ENCODE peak calls at places on chromosomes 12 and 14, in four cellular contexts. One of them, this sample, is unnamed. For H3K4me1, the result is how much of the 10 kb centered on the place peaks cover.

GRCh38 chr12:120490833-120491512 is 4.9 kb upstream of the DYNLL1 start:
- DNase-seq in IMR-90: no peak
- DNase-seq in GM23248: no peak
- DNase-seq in lower lobe of right lung: no peak
- DNase-seq in this sample: no peak

GRCh38 chr12:56716933-56717880 is 7.9 kb downstream of the NACA start:
- DNase-seq in IMR-90: no peak
- DNase-seq in GM23248: no peak
- DNase-seq in lower lobe of right lung: no peak
- DNase-seq in this sample: no peak

GRCh38 chr12:4144676-4145075 is 128.9 kb upstream of the CCND2 start:
- DNase-seq in IMR-90: no peak
- DNase-seq in GM23248: no peak
- DNase-seq in lower lobe of right lung: no peak
- DNase-seq in this sample: no peak

GRCh38 chr12:6193853-6194815 is 6.1 kb upstream of the CD9 start:
- DNase-seq in IMR-90: peak
- DNase-seq in GM23248: no peak
- DNase-seq in lower lobe of right lung: peak
- DNase-seq in this sample: no peak

GRCh38 chr14:93430889-93431670 is at the start of gene UNC79:
- DNase-seq in IMR-90: no peak
- DNase-seq in GM23248: peak
- DNase-seq in lower lobe of right lung: no peak
- DNase-seq in this sample: peak

GRCh38 chr12:96368233-96368632 is 32.0 kb downstream of the CDK17 start:
- DNase-seq in IMR-90: no peak
- DNase-seq in GM23248: peak
- DNase-seq in lower lobe of right lung: no peak
- DNase-seq in this sample: no peak

GRCh38 chr12:7319934-7320333 is 16.1 kb downstream of the ACSM4 start:
- DNase-seq in IMR-90: no peak
- DNase-seq in GM23248: peak
- DNase-seq in lower lobe of right lung: no peak
- DNase-seq in this sample: no peak

GRCh38 chr14:36646664-36647416 is 14.8 kb upstream of the PAX9 start:
- DNase-seq in IMR-90: no peak
- DNase-seq in GM23248: peak
- DNase-seq in lower lobe of right lung: no peak
- DNase-seq in this sample: no peak

GRCh38 chr12:45446013-45446412 is 230.1 kb downstream of the ANO6 start:
- DNase-seq in IMR-90: no peak
- DNase-seq in GM23248: no peak
- DNase-seq in lower lobe of right lung: no peak
- DNase-seq in this sample: no peak

DNA sequence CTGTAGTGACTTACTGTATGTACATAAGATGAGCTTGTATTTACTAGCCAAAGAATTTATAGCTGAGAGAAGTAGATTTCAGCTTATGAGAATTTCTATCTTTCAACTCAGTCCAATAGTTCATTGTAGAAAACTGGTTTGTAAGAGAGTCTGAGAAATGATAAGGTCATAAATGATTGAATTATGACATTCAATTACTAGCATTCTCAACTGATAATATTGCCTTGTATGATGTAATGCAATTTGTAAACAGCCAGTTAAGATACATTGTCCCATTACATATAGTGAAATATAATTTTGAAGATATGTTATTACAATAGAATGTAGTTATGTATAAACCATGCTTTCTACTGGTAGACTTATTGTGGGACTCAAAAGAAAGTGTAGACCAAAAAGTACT is 42.5 kb upstream of the STRAP start:
- DNase-seq in IMR-90: no peak
- DNase-seq in GM23248: no peak
- DNase-seq in lower lobe of right lung: no peak
- DNase-seq in this sample: no peak
- H3K4me3 ChIP-seq in IMR-90: no peak
- H3K4me3 ChIP-seq in GM23248: no peak
- H3K4me3 ChIP-seq in lower lobe of right lung: no peak
- H3K4me3 ChIP-seq in this sample: no peak

GRCh38 chr14:89429206-89430091 is 12.4 kb upstream of the FOXN3 start:
- DNase-seq in IMR-90: peak
- DNase-seq in GM23248: peak
- DNase-seq in lower lobe of right lung: no peak
- DNase-seq in this sample: peak
- H3K4me1 ChIP-seq in IMR-90: under half
- H3K4me1 ChIP-seq in GM23248: half or more
- H3K4me1 ChIP-seq in lower lobe of right lung: half or more
- H3K4me1 ChIP-seq in this sample: under half

GRCh38 chr12:88812610-88813009 is 232.3 kb upstream of the KITLG start:
- DNase-seq in IMR-90: no peak
- DNase-seq in GM23248: no peak
- DNase-seq in lower lobe of right lung: no peak
- DNase-seq in this sample: no peak

GRCh38 chr12:88814789-88815188 is 234.5 kb upstream of the KITLG start:
- DNase-seq in IMR-90: no peak
- DNase-seq in GM23248: no peak
- DNase-seq in lower lobe of right lung: no peak
- DNase-seq in this sample: no peak

GRCh38 chr12:88810806-88811205 is 230.5 kb upstream of the KITLG start:
- DNase-seq in IMR-90: peak
- DNase-seq in GM23248: no peak
- DNase-seq in lower lobe of right lung: no peak
- DNase-seq in this sample: no peak

GRCh38 chr12:88820012-88820411 is 239.7 kb upstream of the KITLG start:
- DNase-seq in IMR-90: no peak
- DNase-seq in GM23248: no peak
- DNase-seq in lower lobe of right lung: no peak
- DNase-seq in this sample: no peak

GRCh38 chr12:88816201-88816600 is 235.9 kb upstream of the KITLG start:
- DNase-seq in IMR-90: peak
- DNase-seq in GM23248: no peak
- DNase-seq in lower lobe of right lung: no peak
- DNase-seq in this sample: no peak
- H3K4me3 ChIP-seq in IMR-90: no peak
- H3K4me3 ChIP-seq in GM23248: no peak
- H3K4me3 ChIP-seq in lower lobe of right lung: no peak
- H3K4me3 ChIP-seq in this sample: no peak

GRCh38 chr14:64725879-64726584 is 21.8 kb downstream of the PLEKHG3 start:
- DNase-seq in IMR-90: no peak
- DNase-seq in GM23248: no peak
- DNase-seq in lower lobe of right lung: no peak
- DNase-seq in this sample: no peak
- H3K4me1 ChIP-seq in IMR-90: under half
- H3K4me1 ChIP-seq in GM23248: under half
- H3K4me1 ChIP-seq in lower lobe of right lung: under half
- H3K4me1 ChIP-seq in this sample: under half

DNA sequence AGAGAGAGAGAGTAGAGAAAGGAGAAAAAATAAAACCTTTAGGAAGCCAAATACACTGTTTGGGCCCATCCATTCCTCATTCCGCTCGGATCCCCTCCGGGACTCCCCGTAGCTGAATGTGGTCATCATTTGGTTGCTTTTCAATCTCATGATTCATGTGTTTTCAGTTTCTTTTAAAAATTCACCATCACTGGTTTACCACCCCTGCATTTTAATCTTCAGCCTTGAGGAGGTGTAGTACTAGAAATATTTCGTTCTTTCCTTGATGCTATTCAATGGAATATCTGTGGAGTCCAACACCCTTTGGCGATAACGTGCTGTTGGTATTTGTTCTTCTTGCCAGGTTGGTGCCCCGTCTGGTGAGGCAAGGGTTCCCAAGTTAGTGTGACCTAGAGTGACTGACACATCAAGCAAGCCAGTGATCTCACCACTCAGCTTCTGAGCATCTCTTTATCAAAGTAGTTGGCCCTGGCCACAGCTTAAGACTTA is 60.1 kb downstream of the PLXNC1 start:
- DNase-seq in IMR-90: no peak
- DNase-seq in GM23248: no peak
- DNase-seq in lower lobe of right lung: no peak
- DNase-seq in this sample: no peak
- H3K4me3 ChIP-seq in IMR-90: no peak
- H3K4me3 ChIP-seq in GM23248: no peak
- H3K4me3 ChIP-seq in lower lobe of right lung: peak
- H3K4me3 ChIP-seq in this sample: no peak

DNA sequence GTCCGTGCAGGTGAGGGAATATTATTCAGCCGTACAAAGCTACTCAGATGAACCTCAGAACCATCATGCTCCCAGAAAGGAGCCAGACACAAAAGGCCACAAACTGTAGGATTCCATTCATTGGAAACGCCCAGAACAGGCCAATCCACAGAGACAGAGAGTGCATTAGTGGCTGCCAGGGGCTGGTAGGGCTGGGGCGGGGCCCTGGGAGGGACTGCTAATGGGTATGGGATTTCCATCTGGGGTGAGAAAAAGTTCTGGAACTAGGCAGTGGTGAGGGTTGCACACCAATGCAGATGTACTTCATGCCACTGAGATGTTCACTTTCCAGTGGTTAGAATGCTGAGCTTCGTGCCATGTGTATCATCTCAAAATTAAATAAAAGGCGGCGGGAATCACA is 101.1 kb downstream of the RFLNA start:
- DNase-seq in IMR-90: no peak
- DNase-seq in GM23248: peak
- DNase-seq in lower lobe of right lung: no peak
- DNase-seq in this sample: no peak
- H3K4me1 ChIP-seq in IMR-90: under half
- H3K4me1 ChIP-seq in GM23248: under half
- H3K4me1 ChIP-seq in lower lobe of right lung: half or more
- H3K4me1 ChIP-seq in this sample: under half

GRCh38 chr12:101710289-101710688 is 12.8 kb downstream of the CHPT1 start:
- DNase-seq in IMR-90: no peak
- DNase-seq in GM23248: no peak
- DNase-seq in lower lobe of right lung: no peak
- DNase-seq in this sample: no peak
- H3K4me3 ChIP-seq in IMR-90: no peak
- H3K4me3 ChIP-seq in GM23248: no peak
- H3K4me3 ChIP-seq in lower lobe of right lung: no peak
- H3K4me3 ChIP-seq in this sample: no peak

DNA sequence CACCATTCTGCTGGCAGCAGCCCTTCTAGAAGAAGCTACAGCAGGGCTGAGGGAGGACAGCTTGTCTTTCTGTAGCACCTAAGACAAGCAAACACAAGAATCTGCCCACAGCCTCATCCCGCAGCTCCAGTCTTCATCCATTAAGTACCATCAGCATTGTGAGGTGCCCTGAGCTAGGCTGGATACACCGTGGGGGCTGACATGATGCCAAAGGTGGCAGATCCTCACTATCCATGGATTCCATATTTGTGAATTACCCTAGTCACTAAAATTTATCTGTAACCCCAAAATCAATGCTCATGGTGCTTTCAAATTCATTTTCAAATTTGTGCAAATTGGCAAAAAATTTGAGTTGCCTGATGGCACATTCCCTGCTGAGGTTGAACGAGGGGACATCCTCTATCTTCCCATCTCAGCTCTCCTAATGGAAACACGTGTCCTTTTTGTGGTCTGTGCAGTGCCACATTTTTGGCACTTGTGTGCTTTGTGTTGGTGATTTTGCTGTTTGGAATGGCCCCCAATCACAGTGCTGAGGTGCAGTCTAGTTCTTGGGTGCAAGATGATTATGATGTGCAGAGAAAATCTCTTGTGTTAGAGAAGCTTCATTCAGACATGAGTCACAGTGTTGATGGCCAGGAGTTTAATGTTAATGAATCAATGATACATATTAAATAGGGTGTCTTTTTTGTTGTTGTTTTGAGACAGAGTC is 7.0 kb downstream of the PITPNM2 start:
- DNase-seq in IMR-90: no peak
- DNase-seq in GM23248: peak
- DNase-seq in lower lobe of right lung: no peak
- DNase-seq in this sample: no peak
- H3K4me1 ChIP-seq in IMR-90: under half
- H3K4me1 ChIP-seq in GM23248: under half
- H3K4me1 ChIP-seq in lower lobe of right lung: half or more
- H3K4me1 ChIP-seq in this sample: under half

GRCh38 chr14:67996235-67996634 is 176.7 kb downstream of the RAD51B start:
- DNase-seq in IMR-90: no peak
- DNase-seq in GM23248: no peak
- DNase-seq in lower lobe of right lung: no peak
- DNase-seq in this sample: no peak

GRCh38 chr14:68000516-68000915 is 180.9 kb downstream of the RAD51B start:
- DNase-seq in IMR-90: no peak
- DNase-seq in GM23248: peak
- DNase-seq in lower lobe of right lung: no peak
- DNase-seq in this sample: no peak

GRCh38 chr14:67999290-67999689 is 179.7 kb downstream of the RAD51B start:
- DNase-seq in IMR-90: peak
- DNase-seq in GM23248: peak
- DNase-seq in lower lobe of right lung: no peak
- DNase-seq in this sample: no peak

GRCh38 chr14:67998804-67999203 is 179.2 kb downstream of the RAD51B start:
- DNase-seq in IMR-90: no peak
- DNase-seq in GM23248: no peak
- DNase-seq in lower lobe of right lung: no peak
- DNase-seq in this sample: no peak

DNA sequence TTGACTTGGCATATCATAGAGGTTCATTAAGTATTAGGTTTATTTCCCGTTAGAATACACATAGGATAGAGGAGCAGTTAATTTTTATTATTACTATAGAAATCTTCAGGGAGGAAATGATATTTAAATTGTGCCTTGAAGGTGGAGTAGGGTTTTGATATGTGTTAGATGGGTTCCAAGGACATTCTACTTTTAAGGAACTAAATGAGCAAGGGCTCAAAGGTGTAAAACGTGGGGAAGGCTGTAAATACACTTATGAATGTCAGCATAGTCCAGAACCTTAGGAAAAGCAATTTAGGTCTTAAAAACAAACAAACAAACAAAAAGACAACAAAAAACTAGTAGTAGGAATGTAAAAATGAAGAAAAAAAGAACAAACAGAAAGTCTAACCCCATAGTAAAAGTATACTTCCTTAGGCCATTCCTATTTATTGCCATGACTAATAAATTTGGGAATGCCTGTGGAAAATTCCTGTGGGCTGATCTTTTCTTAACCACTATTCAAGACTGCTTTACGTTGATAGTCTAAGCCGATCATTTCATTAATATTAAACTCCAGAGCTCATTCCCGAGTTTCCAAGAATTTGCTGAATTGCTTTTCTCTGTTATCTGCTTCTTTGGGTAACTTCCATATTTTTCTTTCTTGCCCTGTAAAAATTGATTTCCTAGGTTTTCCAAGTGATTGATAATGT is 180.3 kb downstream of the RAD51B start:
- DNase-seq in IMR-90: peak
- DNase-seq in GM23248: peak
- DNase-seq in lower lobe of right lung: no peak
- DNase-seq in this sample: no peak
- H3K4me3 ChIP-seq in IMR-90: no peak
- H3K4me3 ChIP-seq in GM23248: peak
- H3K4me3 ChIP-seq in lower lobe of right lung: no peak
- H3K4me3 ChIP-seq in this sample: no peak